ENCODE peak calls at places on chromosome 10, in ten cellular contexts. One of them, this sample, is unnamed.

GRCh38 chr10:47348661-47349470 is 703 bp downstream of the RBP3 start:
- DNase-seq in PC-9: no peak
- DNase-seq in hepatocyte: no peak
- DNase-seq in HepG2: no peak
- DNase-seq in mammary epithelial cell: no peak
- DNase-seq in H1: no peak
- DNase-seq in PC-3: no peak
- DNase-seq in neural progenitor cell: no peak
- DNase-seq in K562: no peak
- DNase-seq in GM23338: no peak
- DNase-seq in this sample: no peak

GRCh38 chr10:11017575-11018425 is at the start of gene CELF2:
- DNase-seq in H1: peak; percentile 46
- DNase-seq in mammary epithelial cell: no peak
- DNase-seq in PC-9: no peak
- DNase-seq in neural progenitor cell: peak; percentile 94
- DNase-seq in hepatocyte: peak; percentile 86
- DNase-seq in HepG2: no peak
- DNase-seq in PC-3: no peak
- DNase-seq in K562: peak; percentile 18
- DNase-seq in GM23338: peak; percentile 90
- DNase-seq in this sample: no peak

GRCh38 chr10:29443745-29444523 is 155.1 kb downstream of the LYZL1 start:
- DNase-seq in PC-3: no peak
- DNase-seq in neural progenitor cell: no peak
- DNase-seq in GM23338: no peak
- DNase-seq in mammary epithelial cell: peak; percentile 48
- DNase-seq in hepatocyte: no peak
- DNase-seq in K562: no peak
- DNase-seq in PC-9: no peak
- DNase-seq in HepG2: peak; percentile 50
- DNase-seq in H1: no peak
- DNase-seq in this sample: peak; percentile 20

GRCh38 chr10:23139677-23140076 is 44.3 kb downstream of the MSRB2 start:
- DNase-seq in PC-9: no peak
- DNase-seq in mammary epithelial cell: peak; percentile 38
- DNase-seq in HepG2: no peak
- DNase-seq in GM23338: no peak
- DNase-seq in K562: no peak
- DNase-seq in H1: no peak
- DNase-seq in neural progenitor cell: no peak
- DNase-seq in PC-3: no peak
- DNase-seq in hepatocyte: no peak
- DNase-seq in this sample: no peak

GRCh38 chr10:89655722-89656121 is 10.7 kb upstream of the PANK1 start:
- DNase-seq in H1: no peak
- DNase-seq in HepG2: peak; percentile 70
- DNase-seq in GM23338: no peak
- DNase-seq in K562: no peak
- DNase-seq in mammary epithelial cell: no peak
- DNase-seq in PC-3: no peak
- DNase-seq in neural progenitor cell: no peak
- DNase-seq in PC-9: no peak
- DNase-seq in hepatocyte: no peak
- DNase-seq in this sample: no peak

GRCh38 chr10:42990016-42990720 is 86.7 kb upstream of the RET start:
- DNase-seq in PC-9: no peak
- DNase-seq in hepatocyte: peak; percentile 1
- DNase-seq in K562: no peak
- DNase-seq in H1: no peak
- DNase-seq in neural progenitor cell: no peak
- DNase-seq in HepG2: no peak
- DNase-seq in PC-3: no peak
- DNase-seq in GM23338: no peak
- DNase-seq in mammary epithelial cell: no peak
- DNase-seq in this sample: no peak

GRCh38 chr10:33402748-33403147 is 68.3 kb upstream of the NRP1 start:
- DNase-seq in neural progenitor cell: no peak
- DNase-seq in HepG2: no peak
- DNase-seq in H1: no peak
- DNase-seq in hepatocyte: no peak
- DNase-seq in PC-3: no peak
- DNase-seq in GM23338: no peak
- DNase-seq in K562: no peak
- DNase-seq in PC-9: no peak
- DNase-seq in mammary epithelial cell: no peak
- DNase-seq in this sample: no peak

GRCh38 chr10:70445718-70446485 is 4.4 kb upstream of the NODAL start:
- DNase-seq in mammary epithelial cell: no peak
- DNase-seq in neural progenitor cell: no peak
- DNase-seq in K562: no peak
- DNase-seq in PC-3: no peak
- DNase-seq in H1: no peak
- DNase-seq in HepG2: no peak
- DNase-seq in hepatocyte: no peak
- DNase-seq in GM23338: peak; percentile 65
- DNase-seq in PC-9: no peak
- DNase-seq in this sample: peak; percentile 90

GRCh38 chr10:49550563-49550962 is 11.6 kb upstream of the ERCC6 start:
- DNase-seq in neural progenitor cell: no peak
- DNase-seq in PC-9: peak; percentile 75
- DNase-seq in hepatocyte: no peak
- DNase-seq in HepG2: no peak
- DNase-seq in mammary epithelial cell: peak; percentile 94
- DNase-seq in GM23338: peak; percentile 17
- DNase-seq in PC-3: peak; percentile 99
- DNase-seq in H1: no peak
- DNase-seq in K562: no peak
- DNase-seq in this sample: peak; percentile 91

GRCh38 chr10:30709700-30710358 is 80.3 kb upstream of the LYZL2 start:
- DNase-seq in hepatocyte: no peak
- DNase-seq in K562: no peak
- DNase-seq in mammary epithelial cell: no peak
- DNase-seq in neural progenitor cell: no peak
- DNase-seq in GM23338: no peak
- DNase-seq in H1: no peak
- DNase-seq in PC-9: no peak
- DNase-seq in PC-3: no peak
- DNase-seq in HepG2: no peak
- DNase-seq in this sample: no peak

GRCh38 chr10:33115720-33116119 is 157.7 kb upstream of the ITGB1 start:
- DNase-seq in K562: no peak
- DNase-seq in PC-3: peak; percentile 85
- DNase-seq in hepatocyte: no peak
- DNase-seq in mammary epithelial cell: no peak
- DNase-seq in HepG2: no peak
- DNase-seq in PC-9: no peak
- DNase-seq in neural progenitor cell: no peak
- DNase-seq in GM23338: no peak
- DNase-seq in H1: no peak
- DNase-seq in this sample: no peak

GRCh38 chr10:99711129-99711719 is 20.7 kb downstream of the COX15 start:
- DNase-seq in neural progenitor cell: peak; percentile 52
- DNase-seq in PC-9: peak; percentile 10
- DNase-seq in mammary epithelial cell: peak; percentile 34
- DNase-seq in HepG2: peak; percentile 51
- DNase-seq in GM23338: peak; percentile 66
- DNase-seq in hepatocyte: peak; percentile 63
- DNase-seq in H1: no peak
- DNase-seq in K562: peak; percentile 42
- DNase-seq in PC-3: peak; percentile 66
- DNase-seq in this sample: peak; percentile 57

DNA sequence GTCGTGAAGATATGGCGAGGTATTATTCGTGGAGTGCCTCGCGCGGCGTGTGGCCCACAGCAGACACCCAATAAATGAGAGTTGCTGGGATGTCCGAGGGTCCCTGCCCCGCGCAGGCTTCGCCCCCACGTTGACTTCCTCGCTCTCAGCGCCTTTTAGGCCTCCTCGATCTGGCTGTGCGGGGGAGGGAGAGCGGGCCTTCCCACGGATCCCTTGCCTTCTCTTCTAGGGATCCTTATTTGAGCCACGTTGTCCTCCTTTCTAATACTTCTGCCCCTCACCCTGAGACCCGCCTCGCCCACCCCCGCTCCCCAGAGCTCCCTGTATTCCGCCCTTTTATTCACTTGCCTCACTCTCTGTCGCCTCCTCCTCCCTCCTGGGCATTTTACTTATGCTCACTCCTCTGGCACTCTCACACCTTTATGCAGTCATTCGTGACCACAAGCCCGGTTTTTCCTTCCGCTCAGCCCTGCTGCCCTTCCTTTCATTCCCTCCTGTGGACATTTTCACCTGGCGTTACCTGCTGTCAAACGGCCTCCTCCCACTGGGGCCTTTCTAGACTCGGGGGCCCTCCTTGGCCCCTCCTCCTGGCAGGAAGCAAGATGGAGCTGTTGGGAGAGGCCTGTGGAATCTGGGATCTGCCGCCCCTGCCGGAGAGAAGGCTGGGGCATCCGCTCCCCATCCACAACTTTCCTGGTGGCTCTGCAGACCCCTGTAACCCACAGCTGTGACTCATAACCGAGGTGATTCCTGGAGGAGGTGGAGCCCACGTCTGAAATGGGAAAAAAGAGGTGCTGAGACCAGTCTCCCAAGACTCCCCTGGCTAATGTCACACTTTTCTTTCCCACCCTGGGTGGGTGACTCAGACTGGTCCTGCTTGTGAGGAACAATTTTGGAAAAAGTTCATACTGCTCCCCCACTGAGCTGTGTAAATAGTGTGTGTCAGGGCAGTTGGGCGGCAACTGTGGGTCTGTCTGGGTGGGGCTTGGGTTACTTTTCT is 1.0 kb downstream of the VCL start:
- DNase-seq in PC-3: peak; percentile 100
- DNase-seq in mammary epithelial cell: peak; percentile 79
- DNase-seq in H1: peak; percentile 33
- DNase-seq in neural progenitor cell: peak; percentile 81
- DNase-seq in HepG2: peak; percentile 27
- DNase-seq in GM23338: peak; percentile 73
- DNase-seq in hepatocyte: peak; percentile 88
- DNase-seq in PC-9: peak; percentile 80
- DNase-seq in K562: peak; percentile 69
- DNase-seq in this sample: peak; percentile 91
- H4K20me1 ChIP-seq in PC-3: peaks cover 52% of the 10 kb centered on the region
- H4K20me1 ChIP-seq in mammary epithelial cell: no peaks in the 10 kb centered on the region
- H4K20me1 ChIP-seq in H1: peaks cover 16% of the 10 kb centered on the region
- H4K20me1 ChIP-seq in neural progenitor cell: peaks cover 35% of the 10 kb centered on the region
- H4K20me1 ChIP-seq in HepG2: no peaks in the 10 kb centered on the region
- H4K20me1 ChIP-seq in GM23338: peaks cover 40% of the 10 kb centered on the region
- H4K20me1 ChIP-seq in hepatocyte: peaks cover 4% of the 10 kb centered on the region
- H4K20me1 ChIP-seq in PC-9: peaks cover 44% of the 10 kb centered on the region
- H4K20me1 ChIP-seq in K562: peaks cover 19% of the 10 kb centered on the region
- H4K20me1 ChIP-seq in this sample: no peaks in the 10 kb centered on the region

DNA sequence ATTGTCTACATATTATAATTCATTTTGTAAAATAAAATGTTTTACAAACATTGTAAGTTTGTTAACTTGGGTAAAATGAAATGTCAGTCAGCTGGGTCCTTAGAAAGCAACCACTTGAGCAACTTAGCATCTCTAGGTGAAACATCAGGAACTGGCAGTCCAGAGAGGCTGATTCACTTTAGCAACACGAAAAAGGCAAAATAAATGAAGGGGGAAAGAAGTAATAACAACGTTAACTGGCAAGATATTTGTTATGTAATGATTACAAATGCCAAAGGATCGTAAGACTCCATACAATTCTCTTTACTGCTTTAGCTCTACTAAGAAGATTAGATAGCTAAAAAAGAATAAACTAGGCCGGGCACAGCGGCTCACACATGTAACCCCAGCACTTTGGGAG is 5.0 kb downstream of the PDZD8 start:
- DNase-seq in H1: no peak
- DNase-seq in PC-3: no peak
- DNase-seq in GM23338: no peak
- DNase-seq in neural progenitor cell: no peak
- DNase-seq in K562: no peak
- DNase-seq in PC-9: no peak
- DNase-seq in mammary epithelial cell: no peak
- DNase-seq in hepatocyte: no peak
- DNase-seq in HepG2: no peak
- DNase-seq in this sample: peak; percentile 84
- H3K4me1 ChIP-seq in H1: peaks cover 3% of the 10 kb centered on the region
- H3K4me1 ChIP-seq in PC-3: peaks cover 40% of the 10 kb centered on the region
- H3K4me1 ChIP-seq in GM23338: peaks cover 27% of the 10 kb centered on the region
- H3K4me1 ChIP-seq in neural progenitor cell: peaks cover 15% of the 10 kb centered on the region
- H3K4me1 ChIP-seq in K562: peaks cover 19% of the 10 kb centered on the region
- H3K4me1 ChIP-seq in PC-9: peaks cover 59% of the 10 kb centered on the region
- H3K4me1 ChIP-seq in mammary epithelial cell: peaks cover 25% of the 10 kb centered on the region
- H3K4me1 ChIP-seq in hepatocyte: peaks cover 45% of the 10 kb centered on the region
- H3K4me1 ChIP-seq in HepG2: peaks cover 71% of the 10 kb centered on the region
- H3K4me1 ChIP-seq in this sample: no peaks in the 10 kb centered on the region

GRCh38 chr10:110219884-110220283 is 12.5 kb downstream of the MXI1 start:
- DNase-seq in H1: no peak
- DNase-seq in neural progenitor cell: no peak
- DNase-seq in PC-9: no peak
- DNase-seq in PC-3: no peak
- DNase-seq in mammary epithelial cell: no peak
- DNase-seq in HepG2: no peak
- DNase-seq in GM23338: no peak
- DNase-seq in hepatocyte: no peak
- DNase-seq in K562: no peak
- DNase-seq in this sample: no peak

GRCh38 chr10:110221044-110221720 is 13.8 kb downstream of the MXI1 start:
- DNase-seq in PC-3: no peak
- DNase-seq in PC-9: no peak
- DNase-seq in hepatocyte: no peak
- DNase-seq in mammary epithelial cell: no peak
- DNase-seq in K562: no peak
- DNase-seq in GM23338: no peak
- DNase-seq in neural progenitor cell: no peak
- DNase-seq in HepG2: no peak
- DNase-seq in H1: no peak
- DNase-seq in this sample: no peak

GRCh38 chr10:110220383-110220782 is 13.0 kb downstream of the MXI1 start:
- DNase-seq in H1: no peak
- DNase-seq in GM23338: no peak
- DNase-seq in HepG2: no peak
- DNase-seq in mammary epithelial cell: no peak
- DNase-seq in K562: no peak
- DNase-seq in PC-3: no peak
- DNase-seq in PC-9: no peak
- DNase-seq in hepatocyte: no peak
- DNase-seq in neural progenitor cell: no peak
- DNase-seq in this sample: no peak

GRCh38 chr10:110222896-110223675 is 15.7 kb downstream of the MXI1 start:
- DNase-seq in mammary epithelial cell: no peak
- DNase-seq in K562: no peak
- DNase-seq in hepatocyte: no peak
- DNase-seq in PC-3: no peak
- DNase-seq in GM23338: no peak
- DNase-seq in neural progenitor cell: no peak
- DNase-seq in HepG2: no peak
- DNase-seq in PC-9: no peak
- DNase-seq in H1: no peak
- DNase-seq in this sample: no peak

GRCh38 chr10:110221721-110222261 is 14.4 kb downstream of the MXI1 start:
- DNase-seq in mammary epithelial cell: peak; percentile 88
- DNase-seq in GM23338: peak; percentile 83
- DNase-seq in H1: no peak
- DNase-seq in neural progenitor cell: peak; percentile 78
- DNase-seq in K562: peak; percentile 52
- DNase-seq in hepatocyte: peak; percentile 89
- DNase-seq in PC-3: no peak
- DNase-seq in PC-9: peak; percentile 50
- DNase-seq in HepG2: no peak
- DNase-seq in this sample: peak; percentile 95
- TF ChIP-seq EZH2 in mammary epithelial cell: no peak
- TF ChIP-seq EZH2 in GM23338: no peak
- TF ChIP-seq EZH2 in H1: no peak
- TF ChIP-seq EZH2 in neural progenitor cell: no peak
- TF ChIP-seq EZH2 in K562: no peak
- TF ChIP-seq EZH2 in hepatocyte: no peak
- TF ChIP-seq EZH2 in PC-3: no peak
- TF ChIP-seq EZH2 in PC-9: no peak
- TF ChIP-seq EZH2 in HepG2: no peak
- TF ChIP-seq EZH2 in this sample: no peak

GRCh38 chr10:118216526-118217035 is 125.5 kb downstream of the FAM204A start:
- DNase-seq in HepG2: no peak
- DNase-seq in PC-9: no peak
- DNase-seq in hepatocyte: no peak
- DNase-seq in PC-3: no peak
- DNase-seq in H1: no peak
- DNase-seq in K562: no peak
- DNase-seq in GM23338: no peak
- DNase-seq in neural progenitor cell: no peak
- DNase-seq in mammary epithelial cell: no peak
- DNase-seq in this sample: no peak
- H4K20me1 ChIP-seq in HepG2: no peaks in the 10 kb centered on the region
- H4K20me1 ChIP-seq in PC-9: no peaks in the 10 kb centered on the region
- H4K20me1 ChIP-seq in hepatocyte: no peaks in the 10 kb centered on the region
- H4K20me1 ChIP-seq in PC-3: no peaks in the 10 kb centered on the region
- H4K20me1 ChIP-seq in H1: peaks cover 2% of the 10 kb centered on the region
- H4K20me1 ChIP-seq in K562: no peaks in the 10 kb centered on the region
- H4K20me1 ChIP-seq in GM23338: no peaks in the 10 kb centered on the region
- H4K20me1 ChIP-seq in neural progenitor cell: no peaks in the 10 kb centered on the region
- H4K20me1 ChIP-seq in mammary epithelial cell: no peaks in the 10 kb centered on the region
- H4K20me1 ChIP-seq in this sample: no peaks in the 10 kb centered on the region

This sample was measured in fibroblast of lung.